ENCODE peak calls at places on chromosomes 4 and X, in five cellular contexts. F is K562, T is HCT116, X is GM23338, Y is SK-N-SH. K is an unnamed sample.

GRCh38 chr4:6032249-6033244 is 14.3 kb upstream of the C4orf50 start:
- DNase-seq in F (peak), T (no peak), X (no peak), Y (no peak), K (no peak)

GRCh38 chr4:107247738-107248137 is 211.6 kb upstream of the DKK2 start:
- DNase-seq in F (no peak), T (no peak), X (no peak), Y (no peak), K (no peak)

GRCh38 chr4:118826723-118827444 is 9.0 kb downstream of the SEC24D start:
- DNase-seq in F (peak), T (no peak), X (peak), Y (no peak), K (no peak)

GRCh38 chr4:88195666-88196365 is 37.4 kb upstream of the ABCG2 start:
- DNase-seq in F (no peak), T (no peak), X (peak), Y (no peak), K (no peak)

GRCh38 chr4:76993787-76994641 is 44.5 kb downstream of the SEPTIN11 start:
- DNase-seq in F (no peak), T (no peak), X (no peak), Y (no peak), K (no peak)

GRCh38 chr4:107380836-107381438 is 339.1 kb downstream of the PAPSS1 start:
- DNase-seq in F (peak), T (no peak), X (peak), Y (no peak), K (no peak)

GRCh38 chr4:134313591-134313990 is 112.0 kb upstream of the PABPC4L start:
- DNase-seq in F (no peak), T (no peak), X (no peak), Y (no peak), K (no peak)

GRCh38 chrX:63506320-63506719 is 155.2 kb upstream of the SPIN4 start:
- DNase-seq in F (no peak), T (peak), X (peak), Y (peak), K (no peak)

GRCh38 chr4:39539026-39539690 is 11.9 kb upstream of the UGDH start:
- DNase-seq in F (no peak), T (no peak), X (no peak), Y (no peak), K (no peak)

GRCh38 chrX:153820601-153821000 is 9.7 kb downstream of the PDZD4 start:
- DNase-seq in F (no peak), T (no peak), X (no peak), Y (peak), K (no peak)

GRCh38 chr4:127965803-127966175 is 583 bp downstream of the ABHD18 start:
- DNase-seq in F (peak), T (peak), X (peak), Y (peak), K (peak)

GRCh38 chr4:188992706-188993105 is 853.5 kb downstream of the TRIML1 start:
- DNase-seq in F (no peak), T (no peak), X (no peak), Y (no peak), K (no peak)

GRCh38 chr4:3799496-3799895 is 33.3 kb downstream of the ADRA2C start:
- DNase-seq in F (no peak), T (no peak), X (no peak), Y (no peak), K (no peak)

GRCh38 chr4:55184600-55185523 is 59.5 kb upstream of the KDR start:
- DNase-seq in F (peak), T (peak), X (peak), Y (no peak), K (no peak)

GRCh38 chr4:849478-850175 is 23.7 kb upstream of the CPLX1 start:
- DNase-seq in F (no peak), T (no peak), X (no peak), Y (peak), K (no peak)

GRCh38 chr4:38989487-38989886 is 42.7 kb downstream of the TMEM156 start:
- DNase-seq in F (no peak), T (no peak), X (no peak), Y (no peak), K (no peak)

GRCh38 chr4:52853351-52853750 is 8.8 kb upstream of the RASL11B start:
- DNase-seq in F (no peak), T (no peak), X (no peak), Y (no peak), K (no peak)

GRCh38 chr4:48047421-48047844 is 30.9 kb downstream of the NIPAL1 start:
- DNase-seq in F (no peak), T (no peak), X (no peak), Y (no peak), K (peak)

GRCh38 chr4:90542216-90542615 is 415.0 kb downstream of the CCSER1 start:
- DNase-seq in F (no peak), T (no peak), X (no peak), Y (no peak), K (no peak)

GRCh38 chrX:95248386-95248785 is 1436.3 kb upstream of the DIAPH2 start:
- DNase-seq in F (no peak), T (no peak), X (no peak), Y (no peak), K (no peak)

GRCh38 chrX:154775611-154776349 is 13.1 kb downstream of the DKC1 start:
- DNase-seq in F (peak), T (no peak), X (no peak), Y (no peak), K (peak)

GRCh38 chrX:13005671-13006473 is 31.0 kb downstream of the TMSB4X start:
- DNase-seq in F (no peak), T (no peak), X (no peak), Y (no peak), K (no peak)

GRCh38 chrX:479273-479981 is 92.7 kb upstream of the PPP2R3B start:
- DNase-seq in F (no peak), T (no peak), X (no peak), Y (no peak), K (no peak)

GRCh38 chrX:109889289-109890006 is 113.5 kb upstream of the TMEM164 start:
- DNase-seq in F (peak), T (no peak), X (peak), Y (no peak), K (peak)

GRCh38 chr4:168585168-168586091 is 88.6 kb downstream of the PALLD start:
- DNase-seq in F (peak), T (peak), X (peak), Y (peak), K (peak)

GRCh38 chrX:19774905-19775304 is 112.5 kb downstream of the SH3KBP1 start:
- DNase-seq in F (no peak), T (no peak), X (no peak), Y (no peak), K (no peak)

GRCh38 chr4:142656178-142656577 is 189.9 kb downstream of the INPP4B start:
- DNase-seq in F (no peak), T (peak), X (peak), Y (no peak), K (no peak)

GRCh38 chr4:94976371-94977011 is 218.7 kb downstream of the BMPR1B start:
- DNase-seq in F (no peak), T (no peak), X (no peak), Y (no peak), K (no peak)

GRCh38 chrX:55867254-55867653 is 149.7 kb downstream of the RRAGB start:
- DNase-seq in F (no peak), T (no peak), X (no peak), Y (no peak), K (no peak)

GRCh38 chr4:149999485-150000074 is 78.7 kb upstream of the DCLK2 start:
- DNase-seq in F (peak), T (peak), X (peak), Y (peak), K (no peak)

GRCh38 chr4:78437608-78438088 is 113.9 kb upstream of the ANXA3 start:
- DNase-seq in F (no peak), T (no peak), X (no peak), Y (no peak), K (no peak)

GRCh38 chr4:73589887-73590801 is 30.1 kb downstream of the RASSF6 start:
- DNase-seq in F (no peak), T (no peak), X (no peak), Y (no peak), K (no peak)

GRCh38 chr4:153969542-153969941 is 180.7 kb upstream of the SFRP2 start:
- DNase-seq in F (no peak), T (no peak), X (no peak), Y (no peak), K (no peak)

GRCh38 chr4:56183344-56183959 is 203.8 kb downstream of the AASDH start:
- DNase-seq in F (peak), T (no peak), X (peak), Y (no peak), K (no peak)

GRCh38 chrX:46715997-46716396 is 42.9 kb downstream of the SLC9A7 start:
- DNase-seq in F (no peak), T (no peak), X (no peak), Y (no peak), K (no peak)

GRCh38 chrX:42247241-42247640 is 323.9 kb upstream of the CASK start:
- DNase-seq in F (no peak), T (no peak), X (no peak), Y (no peak), K (no peak)

GRCh38 chr4:121326580-121326979 is 54.2 kb downstream of the QRFPR start:
- DNase-seq in F (no peak), T (no peak), X (no peak), Y (no peak), K (no peak)

GRCh38 chr4:122617597-122618593 is 3.0 kb downstream of the IL21 start:
- DNase-seq in F (no peak), T (no peak), X (peak), Y (no peak), K (no peak)

GRCh38 chr4:146051724-146052396 is 113.2 kb upstream of the ZNF827 start:
- DNase-seq in F (no peak), T (no peak), X (no peak), Y (no peak), K (no peak)

DNA sequence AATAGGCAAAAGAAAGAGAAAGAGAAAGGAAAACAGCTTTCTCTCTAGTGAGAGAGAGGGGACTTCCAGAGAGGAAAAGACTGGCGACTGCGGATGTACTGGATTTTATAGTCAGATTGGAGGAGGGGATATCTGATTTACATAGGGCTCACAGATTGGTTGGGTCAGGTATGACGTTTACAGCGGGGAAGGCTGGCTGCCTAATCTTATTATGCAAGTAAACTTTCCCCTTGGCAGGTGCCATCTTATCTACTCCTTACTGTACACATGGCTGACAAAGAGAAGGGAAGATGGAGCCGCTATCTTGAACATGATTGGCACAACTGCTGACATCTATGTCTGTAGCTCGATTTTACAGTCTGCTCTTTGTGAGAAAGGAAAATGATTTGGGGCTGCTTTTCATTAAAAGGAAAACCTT is 25.4 kb downstream of the RBPJ start:
- DNase-seq in F (peak), T (no peak), X (peak), Y (no peak), K (no peak)
- TF ChIP-seq POLR2AphosphoS5 in F (no peak), T (no peak), X (no peak), Y (no peak), K (no peak)

GRCh38 chr4:138935135-138935795 is 80.3 kb upstream of the NOCT start:
- DNase-seq in F (no peak), T (no peak), X (no peak), Y (no peak), K (no peak)

GRCh38 chr4:138939960-138940359 is 75.6 kb upstream of the NOCT start:
- DNase-seq in F (no peak), T (no peak), X (no peak), Y (no peak), K (no peak)

GRCh38 chr4:138941037-138941436 is 74.5 kb upstream of the NOCT start:
- DNase-seq in F (no peak), T (no peak), X (no peak), Y (no peak), K (no peak)

GRCh38 chr4:138943893-138944292 is 71.7 kb upstream of the NOCT start:
- DNase-seq in F (no peak), T (no peak), X (no peak), Y (no peak), K (no peak)

GRCh38 chr4:138938371-138938699 is 77.2 kb upstream of the NOCT start:
- DNase-seq in F (peak), T (peak), X (peak), Y (peak), K (peak)
- TF ChIP-seq CTCF in F (peak), T (peak), X (peak), Y (peak), K (no peak)

GRCh38 chr4:93480452-93480851 is 348.1 kb upstream of the ATOH1 start:
- DNase-seq in F (no peak), T (peak), X (no peak), Y (no peak), K (no peak)

GRCh38 chr4:93475730-93476129 is 352.8 kb upstream of the ATOH1 start:
- DNase-seq in F (no peak), T (no peak), X (no peak), Y (no peak), K (no peak)

DNA sequence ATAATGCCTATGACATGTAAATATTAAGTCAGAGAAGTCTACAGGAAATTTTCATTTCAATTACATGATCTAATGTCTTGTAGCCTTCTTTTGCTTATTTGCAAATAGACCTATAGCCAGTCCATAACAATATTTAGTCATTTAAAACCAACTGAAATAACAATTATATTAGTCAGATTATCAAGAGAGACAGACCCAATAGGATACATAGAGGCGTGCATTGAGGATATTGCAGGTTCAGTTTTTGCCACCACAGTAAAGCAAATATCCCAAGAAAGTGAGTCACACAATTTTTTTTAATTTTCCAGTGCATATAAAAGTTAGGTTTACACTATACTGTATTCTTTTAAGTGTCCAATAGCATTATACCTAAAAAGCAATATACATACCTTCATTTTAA is 349.7 kb upstream of the ATOH1 start:
- DNase-seq in F (no peak), T (no peak), X (no peak), Y (no peak), K (no peak)
- TF ChIP-seq REST in F (no peak), T (no peak), X (no peak), Y (no peak), K (no peak)

GRCh38 chrX:120468825-120469525 is at the start of gene LAMP2:
- DNase-seq in F (peak), T (peak), X (peak), Y (peak), K (peak)
- TF ChIP-seq POLR2AphosphoS5 in F (peak), T (peak), X (peak), Y (peak), K (peak)

GRCh38 chr4:141371206-141371605 is 150.5 kb downstream of the ZNF330 start:
- DNase-seq in F (no peak), T (no peak), X (no peak), Y (no peak), K (no peak)

GRCh38 chr4:141376769-141377168 is 156.1 kb downstream of the ZNF330 start:
- DNase-seq in F (no peak), T (no peak), X (no peak), Y (no peak), K (no peak)

DNA sequence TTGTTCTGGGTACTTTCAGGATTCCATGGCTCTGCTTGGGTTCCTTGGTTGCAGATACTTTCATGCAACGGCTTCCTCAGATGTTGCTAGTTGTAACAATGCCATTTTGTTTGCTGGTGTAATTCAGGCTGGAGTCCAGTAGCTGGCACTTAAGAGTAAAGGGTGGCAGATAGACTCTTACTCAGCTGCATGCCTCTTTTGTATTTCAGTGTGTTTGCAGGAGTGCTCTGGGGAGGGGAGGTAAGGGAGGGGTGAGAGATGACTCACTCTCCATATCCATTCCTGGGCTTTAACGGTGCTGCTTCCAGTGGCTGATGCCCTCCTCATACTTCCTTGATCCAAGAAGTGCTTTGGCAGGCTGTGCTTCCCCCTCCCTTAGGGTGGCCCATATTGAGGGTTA is 155.2 kb downstream of the ZNF330 start:
- DNase-seq in F (no peak), T (peak), X (peak), Y (peak), K (no peak)
- TF ChIP-seq CTCF in F (no peak), T (peak), X (no peak), Y (peak), K (no peak)

GRCh38 chr4:7390366-7390765 is 44.4 kb downstream of the PSAPL1 start:
- DNase-seq in F (no peak), T (no peak), X (no peak), Y (peak), K (no peak)

GRCh38 chr4:7389101-7389701 is 45.5 kb downstream of the PSAPL1 start:
- DNase-seq in F (no peak), T (no peak), X (no peak), Y (peak), K (no peak)

GRCh38 chr4:7390906-7391636 is 43.7 kb downstream of the PSAPL1 start:
- DNase-seq in F (no peak), T (no peak), X (no peak), Y (peak), K (no peak)

GRCh38 chr4:7388627-7389026 is 46.1 kb downstream of the PSAPL1 start:
- DNase-seq in F (no peak), T (no peak), X (no peak), Y (peak), K (no peak)

DNA sequence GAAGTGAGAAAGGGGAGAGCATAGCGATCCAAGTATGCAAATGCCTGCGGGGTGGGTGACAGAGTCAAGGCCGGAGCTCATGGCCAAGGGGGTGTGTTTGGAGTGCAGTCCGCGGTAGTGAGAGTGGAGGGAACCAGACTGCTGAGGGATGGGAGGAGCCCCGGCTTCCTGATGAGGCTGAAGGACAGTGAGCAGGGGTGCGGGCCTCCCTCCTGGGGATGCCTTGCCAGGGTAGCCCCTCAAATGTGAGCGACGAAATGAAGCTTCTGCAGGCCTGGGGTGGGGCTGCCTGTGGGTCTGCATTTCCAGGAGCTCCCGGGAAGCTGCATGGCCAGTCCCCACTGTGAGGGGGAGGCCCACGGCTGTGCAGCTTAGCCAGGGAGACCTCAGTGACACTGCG is 45.0 kb downstream of the PSAPL1 start:
- DNase-seq in F (no peak), T (no peak), X (no peak), Y (peak), K (no peak)
- TF ChIP-seq REST in F (no peak), T (no peak), X (no peak), Y (no peak), K (no peak)

K was measured in HL-60.